ENCODE peak calls at places on chromosomes 12 and 14, in ten cellular contexts. One of them, this sample, is unnamed. For H3K4me1 and H3K9me3, the result is how much of the 10 kb centered on the place peaks cover.

GRCh38 chr12:131726-132465 is 65.3 kb downstream of the IQSEC3 start:
- DNase-seq in lung: no peak
- DNase-seq in lower lobe of right lung: no peak
- DNase-seq in fibroblast of lung: peak
- DNase-seq in heart right ventricle: no peak
- DNase-seq in body of pancreas: no peak
- DNase-seq in OCI-LY7: no peak
- DNase-seq in astrocyte: no peak
- DNase-seq in CD4-positive, alpha-beta memory T cell: no peak
- DNase-seq in esophagus squamous epithelium: no peak
- DNase-seq in this sample: no peak

GRCh38 chr14:102407258-102407657 is 44.5 kb downstream of the TECPR2 start:
- DNase-seq in lower lobe of right lung: no peak
- DNase-seq in lung: no peak
- DNase-seq in OCI-LY7: no peak
- DNase-seq in esophagus squamous epithelium: no peak
- DNase-seq in body of pancreas: no peak
- DNase-seq in heart right ventricle: no peak
- DNase-seq in astrocyte: no peak
- DNase-seq in fibroblast of lung: no peak
- DNase-seq in CD4-positive, alpha-beta memory T cell: no peak
- DNase-seq in this sample: no peak

GRCh38 chr12:43861847-43862150 is 25.9 kb downstream of the TMEM117 start:
- DNase-seq in astrocyte: no peak
- DNase-seq in CD4-positive, alpha-beta memory T cell: no peak
- DNase-seq in lung: no peak
- DNase-seq in fibroblast of lung: peak
- DNase-seq in esophagus squamous epithelium: no peak
- DNase-seq in heart right ventricle: no peak
- DNase-seq in lower lobe of right lung: no peak
- DNase-seq in body of pancreas: no peak
- DNase-seq in OCI-LY7: no peak
- DNase-seq in this sample: no peak

GRCh38 chr14:55454264-55455151 is 14.1 kb upstream of the TBPL2 start:
- DNase-seq in heart right ventricle: no peak
- DNase-seq in CD4-positive, alpha-beta memory T cell: no peak
- DNase-seq in lung: no peak
- DNase-seq in esophagus squamous epithelium: no peak
- DNase-seq in lower lobe of right lung: no peak
- DNase-seq in astrocyte: peak
- DNase-seq in fibroblast of lung: peak
- DNase-seq in body of pancreas: peak
- DNase-seq in OCI-LY7: no peak
- DNase-seq in this sample: no peak

GRCh38 chr12:83074495-83074894 is 387.8 kb downstream of the TMTC2 start:
- DNase-seq in body of pancreas: no peak
- DNase-seq in fibroblast of lung: no peak
- DNase-seq in esophagus squamous epithelium: no peak
- DNase-seq in astrocyte: no peak
- DNase-seq in heart right ventricle: no peak
- DNase-seq in lung: no peak
- DNase-seq in OCI-LY7: no peak
- DNase-seq in lower lobe of right lung: no peak
- DNase-seq in CD4-positive, alpha-beta memory T cell: no peak
- DNase-seq in this sample: no peak

GRCh38 chr12:96091833-96092232 is 56.4 kb upstream of the LTA4H start:
- DNase-seq in OCI-LY7: peak
- DNase-seq in lower lobe of right lung: no peak
- DNase-seq in CD4-positive, alpha-beta memory T cell: no peak
- DNase-seq in esophagus squamous epithelium: no peak
- DNase-seq in body of pancreas: no peak
- DNase-seq in heart right ventricle: no peak
- DNase-seq in astrocyte: no peak
- DNase-seq in lung: no peak
- DNase-seq in fibroblast of lung: no peak
- DNase-seq in this sample: no peak

GRCh38 chr12:116697305-116698130 is 40.4 kb downstream of the SPRING1 start:
- DNase-seq in lung: no peak
- DNase-seq in CD4-positive, alpha-beta memory T cell: no peak
- DNase-seq in lower lobe of right lung: no peak
- DNase-seq in heart right ventricle: peak
- DNase-seq in esophagus squamous epithelium: no peak
- DNase-seq in astrocyte: no peak
- DNase-seq in fibroblast of lung: no peak
- DNase-seq in body of pancreas: peak
- DNase-seq in OCI-LY7: peak
- DNase-seq in this sample: no peak

GRCh38 chr14:105888784-105889665 is 362.6 kb downstream of the TMEM121 start:
- DNase-seq in OCI-LY7: no peak
- DNase-seq in lung: no peak
- DNase-seq in heart right ventricle: no peak
- DNase-seq in lower lobe of right lung: peak
- DNase-seq in fibroblast of lung: no peak
- DNase-seq in body of pancreas: peak
- DNase-seq in esophagus squamous epithelium: no peak
- DNase-seq in CD4-positive, alpha-beta memory T cell: no peak
- DNase-seq in astrocyte: no peak
- DNase-seq in this sample: no peak

GRCh38 chr14:55864890-55865655 is 253.1 kb upstream of the PELI2 start:
- DNase-seq in body of pancreas: no peak
- DNase-seq in esophagus squamous epithelium: no peak
- DNase-seq in heart right ventricle: no peak
- DNase-seq in lung: no peak
- DNase-seq in CD4-positive, alpha-beta memory T cell: no peak
- DNase-seq in OCI-LY7: peak
- DNase-seq in astrocyte: no peak
- DNase-seq in lower lobe of right lung: no peak
- DNase-seq in fibroblast of lung: no peak
- DNase-seq in this sample: no peak

DNA sequence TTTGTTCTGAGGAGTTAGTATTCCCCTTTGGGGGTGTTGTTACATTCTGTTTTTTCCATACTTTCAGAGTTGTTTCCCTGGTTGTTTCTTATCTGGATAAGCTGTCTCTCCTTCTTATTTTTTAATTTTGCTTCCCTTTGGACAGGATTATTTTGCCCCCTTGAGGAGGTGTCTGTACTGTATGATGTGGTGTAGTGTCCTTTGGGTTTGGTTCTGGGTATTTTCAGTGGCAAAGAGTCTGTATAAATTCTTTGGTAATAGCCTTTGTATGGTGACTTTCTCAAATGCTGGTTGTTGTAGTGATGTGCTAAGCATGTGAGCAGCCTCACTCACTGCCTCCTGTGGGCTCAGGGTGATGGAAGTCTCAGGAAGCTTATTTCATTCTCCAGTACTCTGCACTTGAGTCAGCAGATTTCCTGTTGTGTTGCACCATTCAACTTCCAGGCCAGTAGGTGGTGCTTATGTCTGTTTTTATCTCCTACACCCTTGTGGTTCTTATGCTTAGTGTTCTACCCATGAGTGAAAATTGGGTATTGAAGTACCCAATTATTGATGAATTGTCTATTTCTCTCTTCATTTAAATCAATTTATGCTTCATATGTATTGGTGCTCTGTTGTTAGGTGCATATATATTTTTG is 103.3 kb upstream of the PMCH start:
- DNase-seq in body of pancreas: peak
- DNase-seq in esophagus squamous epithelium: no peak
- DNase-seq in OCI-LY7: peak
- DNase-seq in fibroblast of lung: peak
- DNase-seq in lung: no peak
- DNase-seq in CD4-positive, alpha-beta memory T cell: no peak
- DNase-seq in lower lobe of right lung: no peak
- DNase-seq in astrocyte: peak
- DNase-seq in heart right ventricle: no peak
- DNase-seq in this sample: no peak
- H3K4me1 ChIP-seq in body of pancreas: under half
- H3K4me1 ChIP-seq in esophagus squamous epithelium: under half
- H3K4me1 ChIP-seq in OCI-LY7: under half
- H3K4me1 ChIP-seq in fibroblast of lung: under half
- H3K4me1 ChIP-seq in lung: under half
- H3K4me1 ChIP-seq in CD4-positive, alpha-beta memory T cell: under half
- H3K4me1 ChIP-seq in lower lobe of right lung: under half
- H3K4me1 ChIP-seq in astrocyte: under half
- H3K4me1 ChIP-seq in heart right ventricle: under half
- H3K4me1 ChIP-seq in this sample: under half

DNA sequence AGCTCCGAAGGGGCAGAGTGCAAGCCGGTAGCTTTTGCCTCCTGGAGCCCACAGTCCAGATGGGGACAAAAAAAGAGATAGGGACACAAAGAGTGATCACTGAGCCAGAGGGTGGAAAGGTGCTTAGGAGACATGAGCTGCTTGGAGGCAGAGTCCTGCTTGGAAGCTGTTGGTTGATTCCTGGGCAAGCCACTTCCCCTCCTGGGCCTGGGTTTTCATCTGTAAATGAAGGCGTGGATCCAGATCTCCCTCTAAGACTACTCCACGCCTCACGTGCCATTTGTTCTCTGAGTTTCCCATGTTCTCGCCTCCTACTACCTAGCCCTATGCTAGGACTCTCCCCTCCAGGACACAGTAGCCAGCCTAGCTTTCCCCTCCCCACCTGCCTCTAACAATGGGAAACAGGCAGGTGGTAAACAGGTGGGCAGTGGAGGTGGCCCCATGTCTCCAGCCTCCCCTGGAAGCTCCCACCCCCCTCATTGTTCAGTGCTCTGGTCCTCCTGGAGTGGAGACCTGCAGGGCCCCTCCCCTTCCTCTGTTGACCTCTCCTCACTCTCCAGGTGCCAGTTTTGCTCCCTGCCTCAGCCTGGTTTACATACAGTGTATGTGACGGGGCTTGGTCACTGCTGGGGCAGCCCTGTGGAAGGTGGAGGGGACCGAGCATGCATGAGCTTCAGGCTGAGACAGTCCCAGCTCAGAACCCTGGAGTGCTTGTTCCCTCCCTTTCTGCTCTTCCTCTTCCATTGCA is 3.8 kb downstream of the SERPINA3 start:
- DNase-seq in fibroblast of lung: no peak
- DNase-seq in esophagus squamous epithelium: no peak
- DNase-seq in OCI-LY7: no peak
- DNase-seq in heart right ventricle: no peak
- DNase-seq in body of pancreas: peak
- DNase-seq in CD4-positive, alpha-beta memory T cell: no peak
- DNase-seq in lung: no peak
- DNase-seq in astrocyte: no peak
- DNase-seq in lower lobe of right lung: no peak
- DNase-seq in this sample: no peak
- H3K9me3 ChIP-seq in fibroblast of lung: under half
- H3K9me3 ChIP-seq in esophagus squamous epithelium: under half
- H3K9me3 ChIP-seq in OCI-LY7: under half
- H3K9me3 ChIP-seq in heart right ventricle: under half
- H3K9me3 ChIP-seq in body of pancreas: under half
- H3K9me3 ChIP-seq in CD4-positive, alpha-beta memory T cell: under half
- H3K9me3 ChIP-seq in lung: under half
- H3K9me3 ChIP-seq in astrocyte: under half
- H3K9me3 ChIP-seq in lower lobe of right lung: under half
- H3K9me3 ChIP-seq in this sample: under half

DNA sequence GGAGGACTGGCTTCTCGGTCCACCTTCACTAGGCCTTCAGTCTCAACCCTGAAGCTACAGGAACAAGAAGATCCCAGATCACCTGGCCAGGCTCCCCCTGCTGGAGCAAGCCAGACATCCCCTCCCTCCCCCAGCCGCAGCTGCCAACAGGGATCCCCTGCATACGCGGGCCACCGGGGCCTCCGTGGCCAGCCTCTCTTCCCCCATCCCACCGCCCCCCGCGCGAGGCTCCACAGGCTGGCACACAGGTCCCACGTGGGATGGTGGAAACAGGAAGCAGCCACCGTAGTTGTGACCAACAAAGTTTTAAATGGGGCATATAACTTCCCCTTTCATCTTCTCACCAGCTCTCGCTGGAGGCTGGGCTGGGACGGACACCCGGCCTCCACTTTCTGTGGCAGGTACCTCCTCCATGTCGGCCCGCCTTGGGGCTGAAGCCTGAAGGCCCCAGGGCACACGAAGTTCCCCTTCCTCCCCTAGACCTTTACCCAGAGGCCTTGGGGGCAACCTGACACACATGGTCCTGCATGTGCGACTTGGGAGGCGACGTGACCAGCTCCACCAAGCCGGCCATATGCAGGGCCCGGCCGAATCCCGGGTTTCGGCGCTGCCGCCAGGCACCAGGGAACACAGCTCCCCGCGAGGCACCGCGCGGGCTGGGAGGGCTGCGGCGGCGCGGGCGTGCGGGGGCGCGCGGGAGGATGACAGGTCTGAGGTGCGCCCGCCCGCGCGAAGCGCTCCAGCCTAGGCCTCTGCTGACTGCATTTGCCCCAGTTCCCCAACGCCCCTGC is 44.4 kb upstream of the PNMA1 start:
- DNase-seq in lung: peak
- DNase-seq in CD4-positive, alpha-beta memory T cell: peak
- DNase-seq in body of pancreas: peak
- DNase-seq in astrocyte: peak
- DNase-seq in OCI-LY7: peak
- DNase-seq in esophagus squamous epithelium: peak
- DNase-seq in fibroblast of lung: peak
- DNase-seq in heart right ventricle: peak
- DNase-seq in lower lobe of right lung: peak
- DNase-seq in this sample: no peak
- H3K4me3 ChIP-seq in lung: peak
- H3K4me3 ChIP-seq in CD4-positive, alpha-beta memory T cell: peak
- H3K4me3 ChIP-seq in body of pancreas: peak
- H3K4me3 ChIP-seq in astrocyte: peak
- H3K4me3 ChIP-seq in OCI-LY7: peak
- H3K4me3 ChIP-seq in esophagus squamous epithelium: peak
- H3K4me3 ChIP-seq in fibroblast of lung: peak
- H3K4me3 ChIP-seq in heart right ventricle: peak
- H3K4me3 ChIP-seq in lower lobe of right lung: peak
- H3K4me3 ChIP-seq in this sample: peak

DNA sequence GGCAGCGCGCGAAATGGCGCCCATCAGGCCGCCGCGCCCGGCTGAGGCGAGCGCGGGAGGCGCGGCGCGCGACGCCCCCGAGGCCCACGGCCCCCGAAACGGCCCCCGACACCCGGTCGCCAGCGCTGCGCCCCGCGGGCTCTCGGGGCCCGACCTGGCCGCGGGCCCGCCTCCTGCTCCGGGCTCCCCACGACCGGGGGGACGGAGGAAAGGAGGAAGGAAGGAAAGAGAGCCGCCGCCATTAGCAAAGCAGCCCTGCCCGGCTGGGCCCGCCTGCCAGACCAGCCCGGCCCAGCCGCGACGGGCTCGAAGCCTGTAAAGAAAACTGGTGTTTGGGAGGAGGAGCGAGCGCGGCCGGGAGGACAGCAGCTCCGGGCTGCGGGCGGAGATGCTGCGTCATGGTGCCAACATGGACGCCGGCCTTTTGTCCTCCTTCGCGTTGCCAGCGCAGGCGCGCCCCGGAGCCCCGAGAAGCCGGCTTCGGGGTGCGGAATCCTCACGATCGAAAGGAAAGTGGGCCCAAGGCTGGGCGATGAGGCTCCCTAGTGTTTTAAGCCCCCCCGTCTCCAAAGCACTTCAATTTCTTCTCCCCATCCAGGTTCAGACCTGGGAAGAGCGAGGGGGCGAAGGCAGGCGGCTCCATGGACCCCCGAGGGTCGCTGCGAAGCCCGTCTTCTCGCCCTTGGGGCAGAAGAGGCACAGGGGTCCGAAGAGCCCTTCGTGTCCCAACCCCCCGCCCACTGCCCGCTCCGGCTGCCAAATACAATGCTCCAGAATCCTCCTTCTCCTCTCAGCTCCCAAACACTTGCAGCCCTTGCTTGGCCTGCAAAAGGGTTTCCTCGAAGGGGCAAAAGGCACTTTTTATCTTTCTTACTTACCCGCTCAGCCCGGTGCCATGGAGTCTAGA is 2.9 kb upstream of the SETD1B start:
- DNase-seq in fibroblast of lung: peak
- DNase-seq in CD4-positive, alpha-beta memory T cell: peak
- DNase-seq in body of pancreas: peak
- DNase-seq in OCI-LY7: peak
- DNase-seq in lower lobe of right lung: peak
- DNase-seq in esophagus squamous epithelium: no peak
- DNase-seq in astrocyte: peak
- DNase-seq in heart right ventricle: peak
- DNase-seq in lung: peak
- DNase-seq in this sample: peak
- H3K4me1 ChIP-seq in fibroblast of lung: under half
- H3K4me1 ChIP-seq in CD4-positive, alpha-beta memory T cell: under half
- H3K4me1 ChIP-seq in body of pancreas: half or more
- H3K4me1 ChIP-seq in OCI-LY7: under half
- H3K4me1 ChIP-seq in lower lobe of right lung: under half
- H3K4me1 ChIP-seq in esophagus squamous epithelium: half or more
- H3K4me1 ChIP-seq in astrocyte: half or more
- H3K4me1 ChIP-seq in heart right ventricle: under half
- H3K4me1 ChIP-seq in lung: under half
- H3K4me1 ChIP-seq in this sample: under half

This sample was measured in ascending aorta.